ENCODE peak calls at places on chromosomes 12 and 14, in four cellular contexts. R, P, M and O are unnamed samples.

GRCh38 chr14:98890556-98891340 is 381.2 kb downstream of the BCL11B start:
- DNase-seq in R (no peak), P (no peak), M (no peak), O (no peak)

GRCh38 chr14:68553326-68553725 is 239.5 kb downstream of the ZFP36L1 start:
- DNase-seq in R (no peak), P (no peak), M (peak), O (no peak)

GRCh38 chr12:50505945-50506344 is 1.2 kb downstream of the DIP2B start:
- DNase-seq in R (no peak), P (no peak), M (no peak), O (peak)

GRCh38 chr12:56334490-56334793 is 642 bp upstream of the PAN2 start:
- DNase-seq in R (no peak), P (no peak), M (no peak), O (no peak)

GRCh38 chr12:24499151-24500146 is 449.5 kb downstream of the BCAT1 start:
- DNase-seq in R (no peak), P (no peak), M (no peak), O (no peak)

GRCh38 chr12:91778938-91779400 is 366.7 kb downstream of the BTG1 start:
- DNase-seq in R (peak), P (no peak), M (no peak), O (no peak)

GRCh38 chr12:7441216-7441615 is 2.7 kb downstream of the CD163L1 start:
- DNase-seq in R (no peak), P (no peak), M (no peak), O (no peak)

GRCh38 chr12:49730568-49731101 is 10.7 kb upstream of the TMBIM6 start:
- DNase-seq in R (no peak), P (no peak), M (no peak), O (no peak)

GRCh38 chr12:119676022-119676421 is 8.1 kb downstream of the PRKAB1 start:
- DNase-seq in R (no peak), P (no peak), M (no peak), O (no peak)

GRCh38 chr12:1777798-1778197 is 42.6 kb upstream of the LRTM2 start:
- DNase-seq in R (no peak), P (no peak), M (no peak), O (no peak)

GRCh38 chr12:19186722-19187661 is 57.5 kb downstream of the PLEKHA5 start:
- DNase-seq in R (peak), P (no peak), M (no peak), O (peak)

GRCh38 chr12:75750950-75751349 is 239.5 kb upstream of the KRR1 start:
- DNase-seq in R (no peak), P (no peak), M (no peak), O (no peak)

GRCh38 chr12:13592063-13592942 is 389.1 kb downstream of the GRIN2B start:
- DNase-seq in R (peak), P (no peak), M (no peak), O (no peak)